ENCODE peak calls at places on chromosomes 12 and 14, in six cellular contexts. D, X, C, T, U and R are unnamed samples.

GRCh38 chr14:95601650-95602049 is 66.8 kb downstream of the GLRX5 start:
- DNase-seq in C (no peak), T (no peak), X (no peak), U (no peak), D (no peak), R (no peak)

GRCh38 chr12:12585115-12585862 is 22.6 kb upstream of the DUSP16 start:
- DNase-seq in X (no peak), T (no peak), D (no peak), C (no peak), U (no peak), R (no peak)

GRCh38 chr12:57629897-57630471 is 3.0 kb downstream of the B4GALNT1 start:
- DNase-seq in C (no peak), D (no peak), T (no peak), U (no peak), X (no peak), R (no peak)

GRCh38 chr12:116924558-116925453 is 14.1 kb downstream of the FBXW8 start:
- DNase-seq in D (peak; percentile 57), U (peak; percentile 91), C (no peak), X (no peak), T (no peak), R (peak; percentile 31)

GRCh38 chr14:69739486-69739885 is 27.5 kb upstream of the SRSF5 start:
- DNase-seq in U (no peak), C (no peak), X (no peak), T (no peak), D (no peak), R (no peak)

GRCh38 chr14:55451398-55451797 is 11.0 kb upstream of the TBPL2 start:
- DNase-seq in U (peak; percentile 25), X (no peak), C (no peak), D (no peak), T (no peak), R (no peak)

GRCh38 chr12:89947437-89948265 is 239.0 kb upstream of the ATP2B1 start:
- DNase-seq in T (no peak), C (no peak), X (no peak), U (peak; percentile 95), D (peak; percentile 82), R (peak; percentile 30)

GRCh38 chr14:89736866-89737265 is 217.7 kb downstream of the EFCAB11 start:
- DNase-seq in X (no peak), C (no peak), D (no peak), U (no peak), T (no peak), R (no peak)

GRCh38 chr12:102769323-102769916 is 147.6 kb downstream of the PAH start:
- DNase-seq in D (peak; percentile 56), C (peak; percentile 53), U (peak; percentile 58), X (peak; percentile 10), T (peak; percentile 47), R (peak; percentile 63)

GRCh38 chr12:19764408-19764807 is 325.1 kb downstream of the AEBP2 start:
- DNase-seq in T (no peak), C (no peak), X (no peak), U (peak; percentile 51), D (no peak), R (no peak)

GRCh38 chr12:69150796-69151127 is 88.6 kb upstream of the CPSF6 start:
- DNase-seq in T (no peak), C (no peak), X (no peak), U (no peak), D (no peak), R (no peak)

GRCh38 chr14:64249363-64249762 is 44.8 kb downstream of the ESR2 start:
- DNase-seq in U (no peak), C (no peak), X (no peak), D (no peak), T (no peak), R (peak; percentile 67)

GRCh38 chr12:108560321-108560721 is 652 bp downstream of the SART3 start:
- DNase-seq in C (no peak), T (no peak), D (no peak), U (peak; percentile 64), X (no peak), R (no peak)

DNA sequence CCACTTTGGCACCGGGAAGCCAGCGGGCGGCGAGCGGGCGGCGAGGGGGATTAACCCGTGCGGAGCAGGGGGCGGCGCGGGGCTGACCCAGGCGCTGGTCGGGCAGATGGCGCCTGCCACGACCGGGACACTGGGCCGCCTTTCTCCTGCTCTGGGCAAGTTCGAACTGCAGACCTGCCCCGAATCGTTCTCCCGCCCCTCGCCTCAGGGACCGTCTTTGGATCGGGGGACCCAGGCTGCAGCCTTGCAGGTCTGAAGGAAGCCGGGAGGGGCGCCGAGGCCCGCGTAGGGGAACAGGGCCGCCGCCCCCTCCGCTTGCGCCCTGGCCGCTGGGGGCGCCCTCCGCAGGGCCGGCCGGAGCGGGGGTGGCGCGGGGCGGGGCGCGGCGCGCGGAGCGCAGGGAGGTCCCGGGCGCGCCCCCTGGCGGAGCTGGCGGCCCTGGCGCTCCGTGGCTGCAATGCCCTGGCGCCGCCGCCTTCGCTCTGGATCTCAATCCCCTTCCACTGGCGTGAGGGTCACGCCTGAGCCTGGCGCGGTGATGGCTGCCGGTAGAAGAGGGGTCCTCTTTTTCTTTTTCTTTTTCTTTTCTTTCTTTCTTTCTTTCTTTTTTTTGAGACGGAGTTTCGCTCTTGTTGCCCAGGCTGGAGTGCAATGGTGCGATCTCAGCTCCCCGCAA is 447 bp upstream of the LTBP2 start:
- DNase-seq in C (peak; percentile 77), T (peak; percentile 86), D (peak; percentile 68), X (peak; percentile 51), U (peak; percentile 72), R (peak; percentile 77)
- TF ChIP-seq CTCF in C (peak; percentile 69), T (peak; percentile 89), D (peak; percentile 100), X (peak; percentile 99), U (peak; percentile 82), R (peak; percentile 56)

GRCh38 chr14:53399057-53399456 is 245.9 kb upstream of the DDHD1 start:
- DNase-seq in U (peak; percentile 76), D (peak; percentile 17), C (peak; percentile 2), X (peak; percentile 23), T (no peak), R (no peak)
- TF ChIP-seq CTCF in U (peak; percentile 32), D (no peak), C (peak; percentile 40), X (peak; percentile 51), T (peak; percentile 6), R (no peak)

GRCh38 chr12:123834845-123835244 is 72.7 kb downstream of the DNAH10 start:
- DNase-seq in C (no peak), U (no peak), T (no peak), D (no peak), X (no peak), R (no peak)
- TF ChIP-seq CTCF in C (no peak), U (no peak), T (no peak), D (no peak), X (no peak), R (no peak)

GRCh38 chr14:66121859-66122258 is 364.3 kb upstream of the CCDC196 start:
- DNase-seq in C (no peak), D (no peak), T (no peak), X (no peak), U (no peak), R (no peak)
- TF ChIP-seq CTCF in C (no peak), D (no peak), T (no peak), X (peak; percentile 48), U (no peak), R (no peak)

DNA sequence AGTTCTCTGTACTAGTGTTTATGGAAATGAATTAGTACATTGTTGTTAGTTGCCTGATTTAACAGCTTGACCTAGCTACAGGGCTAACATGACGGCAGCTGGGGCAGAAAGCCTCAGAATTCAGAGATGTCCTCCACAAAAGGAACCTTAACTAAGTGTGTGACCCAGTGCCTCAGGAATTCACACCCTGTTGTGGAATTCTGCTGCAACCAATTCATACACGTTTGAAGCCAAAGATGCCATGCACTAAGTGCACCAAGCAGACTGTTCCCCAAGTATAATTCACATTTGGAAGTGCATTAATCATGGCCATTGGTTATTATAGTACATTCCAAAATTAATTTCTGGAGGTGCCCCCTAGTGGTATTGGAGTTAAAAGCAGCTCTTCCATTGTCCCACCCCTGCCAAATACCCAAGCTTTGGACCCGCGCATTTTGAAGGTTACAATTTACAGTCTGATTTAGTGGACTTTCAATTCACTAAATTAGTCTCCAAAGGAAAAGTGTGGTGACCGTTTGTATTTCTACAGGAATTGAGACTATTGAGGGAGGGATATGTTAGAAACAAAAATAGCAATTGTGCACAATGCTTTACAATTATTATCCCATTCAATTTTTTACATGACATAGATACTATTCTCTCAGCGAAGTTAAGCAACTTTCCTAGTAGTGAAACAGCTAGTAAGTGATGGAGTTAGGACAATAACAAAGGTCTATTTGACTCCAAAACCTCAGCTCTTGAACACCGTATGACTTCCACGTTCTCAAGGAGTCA is 85.9 kb downstream of the PAX9 start:
- DNase-seq in C (no peak), U (no peak), T (no peak), D (peak; percentile 45), X (no peak), R (no peak)
- TF ChIP-seq CTCF in C (peak; percentile 66), U (peak; percentile 52), T (peak; percentile 13), D (peak; percentile 61), X (peak; percentile 41), R (peak; percentile 42)

DNA sequence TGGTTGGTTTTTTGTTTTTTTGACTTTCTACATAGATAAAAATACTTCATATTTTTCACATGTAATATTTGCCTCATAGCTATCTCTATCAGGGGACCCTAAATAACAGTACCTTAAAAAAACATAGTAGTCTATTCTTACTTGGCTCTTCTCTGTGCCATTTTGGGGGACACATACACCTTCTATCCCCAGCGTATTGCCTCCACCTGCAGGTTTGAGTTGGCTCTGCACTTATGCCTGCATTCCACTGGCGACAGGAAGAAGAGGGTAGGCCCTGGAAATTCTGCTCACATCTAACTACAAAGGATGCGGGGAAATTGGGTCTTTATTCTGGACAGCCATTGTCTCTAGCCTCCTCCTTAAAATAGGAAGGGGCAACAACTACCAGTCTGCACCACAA is 13.8 kb upstream of the IFI27L2 start:
- DNase-seq in D (no peak), C (no peak), U (no peak), X (no peak), T (no peak), R (no peak)
- TF ChIP-seq CTCF in D (no peak), C (peak; percentile 46), U (peak; percentile 30), X (peak; percentile 67), T (peak; percentile 24), R (peak; percentile 18)

DNA sequence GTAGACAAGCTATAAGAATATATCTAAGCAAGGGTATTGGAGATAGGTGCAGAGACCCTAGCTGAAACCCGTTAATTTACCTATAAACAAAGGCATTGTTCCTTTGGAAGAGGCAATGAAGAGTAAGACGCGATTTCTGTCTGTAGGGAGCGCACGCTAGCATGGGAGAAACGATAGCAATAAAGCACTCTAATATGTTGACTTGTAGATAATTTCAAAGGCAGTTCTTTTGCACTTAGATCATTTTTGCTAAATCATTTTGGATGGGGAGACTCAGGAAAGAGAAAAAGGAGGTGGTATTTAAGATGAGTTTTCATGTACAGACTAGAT is 648 bp downstream of the CCDC77 start:
- DNase-seq in C (no peak), D (no peak), U (peak; percentile 41), T (no peak), X (no peak), R (no peak)
- TF ChIP-seq CTCF in C (peak; percentile 56), D (peak; percentile 25), U (peak; percentile 35), T (no peak), X (no peak), R (no peak)

GRCh38 chr12:120684523-120684932 is 2.4 kb upstream of the MLEC start:
- DNase-seq in T (no peak), C (no peak), U (peak; percentile 26), X (no peak), D (no peak), R (peak; percentile 68)

GRCh38 chr12:120686151-120686689 is 729 bp upstream of the MLEC start:
- DNase-seq in U (peak; percentile 96), C (peak; percentile 92), T (peak; percentile 98), X (peak; percentile 90), D (peak; percentile 97), R (peak; percentile 99)

GRCh38 chr12:120688527-120689071 is 1.6 kb downstream of the MLEC start:
- DNase-seq in U (no peak), C (no peak), T (no peak), X (no peak), D (no peak), R (no peak)

GRCh38 chr12:120687570-120688289 is 781 bp downstream of the MLEC start:
- DNase-seq in C (no peak), D (peak; percentile 39), T (peak; percentile 34), U (no peak), X (no peak), R (no peak)

GRCh38 chr12:120686690-120687569 is at the start of gene MLEC:
- DNase-seq in U (peak; percentile 93), D (peak; percentile 100), T (peak; percentile 99), C (peak; percentile 98), X (peak; percentile 77), R (peak; percentile 98)
- TF ChIP-seq CTCF in U (peak; percentile 18), D (no peak), T (peak; percentile 10), C (no peak), X (peak; percentile 23), R (no peak)